ENCODE peak calls at places on chromosomes 1 and 21, in four cellular contexts. A, M, N and W are unnamed samples.
A peak's percentile ranks its signal among the peaks of the same experiment; 100 is the strongest.

GRCh38 chr1:29543586-29543985 is 307.3 kb downstream of the PTPRU start:
- DNase-seq in A (no peak), N (no peak), M (peak; percentile 49), W (no peak)

GRCh38 chr21:39681845-39682244 is 63.1 kb upstream of the IGSF5 start:
- DNase-seq in N (no peak), M (no peak), A (no peak), W (peak; percentile 69)

GRCh38 chr21:45769239-45769758 is 125.8 kb downstream of the PCBP3 start:
- DNase-seq in A (no peak), N (no peak), M (no peak), W (no peak)

GRCh38 chr1:23563003-23563402 is 3.7 kb upstream of the ID3 start:
- DNase-seq in M (no peak), A (no peak), N (no peak), W (no peak)

GRCh38 chr21:45709127-45709526 is 65.6 kb downstream of the PCBP3 start:
- DNase-seq in M (no peak), A (no peak), N (no peak), W (no peak)

GRCh38 chr1:151851886-151852285 is 1.6 kb downstream of the THEM5 start:
- DNase-seq in N (no peak), A (no peak), M (no peak), W (no peak)

GRCh38 chr1:54888080-54888733 is 1.2 kb upstream of the DHCR24 start:
- DNase-seq in N (peak; percentile 73), M (no peak), A (no peak), W (no peak)

GRCh38 chr1:97082160-97082848 is 360.7 kb downstream of the PTBP2 start:
- DNase-seq in M (no peak), N (no peak), A (no peak), W (peak; percentile 85)

GRCh38 chr1:215710340-215710971 is 143.4 kb downstream of the KCTD3 start:
- DNase-seq in A (no peak), N (no peak), M (no peak), W (peak; percentile 20)

GRCh38 chr21:46560568-46561447 is 44.1 kb downstream of the S100B start:
- DNase-seq in A (no peak), M (no peak), N (no peak), W (no peak)

GRCh38 chr1:212987702-212988322 is 27.9 kb downstream of the ANGEL2 start:
- DNase-seq in N (no peak), A (no peak), M (no peak), W (peak; percentile 18)

GRCh38 chr1:162177126-162177525 is 107.6 kb downstream of the NOS1AP start:
- DNase-seq in N (peak; percentile 59), M (no peak), A (no peak), W (no peak)

GRCh38 chr1:185939142-185939541 is 205.0 kb downstream of the HMCN1 start:
- DNase-seq in A (no peak), M (no peak), N (no peak), W (no peak)

GRCh38 chr1:201946224-201946908 is at the start of gene LMOD1:
- DNase-seq in N (no peak), M (peak; percentile 99), A (peak; percentile 93), W (peak; percentile 34)

GRCh38 chr1:3652538-3653285 is 396 bp downstream of the TP73 start:
- DNase-seq in M (no peak), A (peak; percentile 28), N (no peak), W (no peak)

GRCh38 chr1:64505944-64506658 is 36.2 kb downstream of the CACHD1 start:
- DNase-seq in A (no peak), M (no peak), N (peak; percentile 60), W (peak; percentile 70)

GRCh38 chr1:234963904-234964702 is 164.5 kb downstream of the TOMM20 start:
- DNase-seq in A (no peak), N (peak; percentile 70), M (no peak), W (no peak)

GRCh38 chr1:223776075-223776814 is 63.9 kb downstream of the CAPN2 start:
- DNase-seq in M (no peak), A (no peak), N (peak; percentile 98), W (peak; percentile 89)

GRCh38 chr21:45283019-45283610 is 4.6 kb downstream of the POFUT2 start:
- DNase-seq in N (no peak), A (peak; percentile 28), M (peak; percentile 52), W (no peak)

GRCh38 chr21:45303751-45304150 is 16.1 kb upstream of the POFUT2 start:
- DNase-seq in A (peak; percentile 41), M (peak; percentile 66), N (no peak), W (no peak)

GRCh38 chr21:31668651-31669491 is 9.4 kb downstream of the SOD1 start:
- DNase-seq in A (no peak), M (no peak), N (no peak), W (peak; percentile 29)

GRCh38 chr1:186750250-186750649 is 70.0 kb upstream of the PTGS2 start:
- DNase-seq in A (no peak), M (no peak), N (no peak), W (peak; percentile 68)

GRCh38 chr1:202283379-202283844 is 58.3 kb downstream of the UBE2T start:
- DNase-seq in A (no peak), N (peak; percentile 91), M (peak; percentile 62), W (peak; percentile 98)

GRCh38 chr1:41353744-41354143 is 7.5 kb upstream of the FOXO6 start:
- DNase-seq in A (no peak), M (peak; percentile 40), N (peak; percentile 98), W (no peak)

GRCh38 chr1:47522890-47523811 is 85.3 kb downstream of the FOXD2 start:
- DNase-seq in M (no peak), N (no peak), A (no peak), W (no peak)

GRCh38 chr1:37476460-37477197 is 2.2 kb downstream of the ZC3H12A start:
- DNase-seq in M (peak; percentile 96), N (peak; percentile 96), A (peak; percentile 86), W (peak; percentile 92)

GRCh38 chr1:7539772-7540175 is 231.3 kb upstream of the VAMP3 start:
- DNase-seq in N (peak; percentile 44), A (no peak), M (no peak), W (peak; percentile 82)

GRCh38 chr1:220153147-220153546 is 59.2 kb downstream of the IARS2 start:
- DNase-seq in N (no peak), M (no peak), A (no peak), W (no peak)

GRCh38 chr1:202207292-202207691 is 13.7 kb downstream of the LGR6 start:
- DNase-seq in M (peak; percentile 85), A (no peak), N (no peak), W (no peak)

GRCh38 chr1:24929091-24929875 is 793 bp downstream of the RUNX3 start:
- DNase-seq in A (no peak), N (no peak), M (no peak), W (no peak)

DNA sequence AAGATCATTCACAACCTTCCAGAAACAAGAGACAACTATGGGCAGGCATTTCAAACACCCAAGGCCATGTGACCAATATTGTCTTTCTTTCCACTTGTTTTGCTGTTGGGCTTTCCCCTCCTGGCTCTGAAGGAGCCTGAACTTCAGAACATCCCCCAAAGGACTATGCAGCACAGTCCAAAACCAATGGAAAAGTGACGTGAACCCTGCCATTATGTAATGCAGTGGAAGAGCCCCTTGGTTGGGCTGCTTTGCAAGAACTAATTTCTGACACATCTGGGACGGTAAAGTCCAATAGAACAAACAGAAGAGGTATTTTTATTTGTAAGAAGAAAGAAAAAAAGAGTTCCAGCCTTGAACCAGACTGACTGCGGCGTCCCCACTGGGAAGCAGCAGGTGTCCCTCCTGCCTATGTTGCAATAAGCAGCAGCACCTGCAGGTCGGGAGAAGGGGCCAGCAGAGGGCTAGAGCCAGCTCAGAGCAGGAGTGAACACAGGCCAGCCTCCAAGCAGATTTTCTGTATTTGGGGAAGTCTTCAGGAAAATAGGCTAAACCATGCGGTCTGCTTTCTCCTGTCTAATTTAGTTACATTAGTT is 116.7 kb downstream of the CDC7 start:
- DNase-seq in M (no peak), A (peak; percentile 63), N (peak; percentile 51), W (no peak)
- TF ChIP-seq CTCF in M (no peak), A (no peak), N (peak; percentile 37), W (peak; percentile 33)

GRCh38 chr1:111361761-111362160 is 65.8 kb downstream of the OVGP1 start:
- DNase-seq in A (no peak), M (no peak), N (no peak), W (no peak)

GRCh38 chr1:111354584-111354983 is 63.9 kb downstream of the CHIA start:
- DNase-seq in N (no peak), M (no peak), A (no peak), W (no peak)

GRCh38 chr1:111358964-111359363 is 68.3 kb downstream of the CHIA start:
- DNase-seq in M (no peak), N (no peak), A (no peak), W (no peak)

GRCh38 chr1:111364690-111365089 is 62.8 kb downstream of the OVGP1 start:
- DNase-seq in N (no peak), M (no peak), A (no peak), W (no peak)

DNA sequence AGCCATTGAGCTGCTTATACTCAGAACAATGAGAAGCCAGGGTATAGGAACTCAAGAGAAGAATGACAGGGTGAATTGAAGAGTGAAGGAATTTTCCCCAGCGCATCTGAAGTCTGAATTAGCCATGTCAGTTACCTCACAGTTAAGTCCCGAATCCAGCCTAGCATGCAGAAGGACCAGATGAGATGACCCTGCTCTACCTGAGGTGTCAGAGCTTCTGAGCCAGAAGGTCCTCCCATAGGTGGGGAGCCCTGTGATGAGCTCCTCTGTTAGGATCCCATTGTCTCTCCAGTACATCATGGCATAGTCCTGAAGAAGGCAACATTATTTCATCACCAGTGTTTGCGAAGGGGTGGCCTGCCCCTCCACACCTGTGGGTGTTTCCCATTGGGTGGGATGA is 68.2 kb downstream of the OVGP1 start:
- DNase-seq in N (no peak), M (no peak), A (no peak), W (no peak)
- H3K27ac ChIP-seq in N (no peak overlapping the region), M (no peak overlapping the region), A (no peak overlapping the region), W (no peak overlapping the region)

GRCh38 chr1:116329524-116330341 is 43.3 kb upstream of the ATP1A1 start:
- DNase-seq in M (no peak), A (no peak), N (peak; percentile 50), W (no peak)

GRCh38 chr1:116326486-116326885 is 46.6 kb upstream of the ATP1A1 start:
- DNase-seq in M (no peak), A (no peak), N (no peak), W (no peak)

GRCh38 chr1:116330846-116331245 is 42.2 kb upstream of the ATP1A1 start:
- DNase-seq in M (no peak), A (no peak), N (peak; percentile 92), W (no peak)

GRCh38 chr1:116330342-116330652 is 42.7 kb upstream of the ATP1A1 start:
- DNase-seq in N (peak; percentile 95), M (no peak), A (no peak), W (no peak)

GRCh38 chr1:116328671-116329070 is 44.4 kb upstream of the ATP1A1 start:
- DNase-seq in N (no peak), M (no peak), A (no peak), W (no peak)
- H3K4me1 ChIP-seq in N (peaks cover 63% of the 10 kb centered on the region), M (no peaks in the 10 kb centered on the region), A (no peaks in the 10 kb centered on the region), W (no peaks in the 10 kb centered on the region)

GRCh38 chr1:110533230-110533629 is 14.3 kb upstream of the KCNA10 start:
- DNase-seq in M (peak; percentile 6), A (no peak), N (no peak), W (no peak)
- TF ChIP-seq CTCF in M (no peak), A (no peak), N (no peak), W (no peak)